ENCODE peak calls at places on chromosomes 12 and 14, in six cellular contexts. One of them, this sample, is unnamed.

GRCh38 chr14:104423224-104423681 is 156.3 kb upstream of the C14orf180 start:
- DNase-seq in thoracic aorta: no peak
- DNase-seq in sigmoid colon: no peak
- DNase-seq in transverse colon: no peak
- DNase-seq in GM23248: no peak
- DNase-seq in bronchial epithelial cell: no peak
- DNase-seq in this sample: no peak

GRCh38 chr12:109271418-109271817 is 37.7 kb downstream of the FOXN4 start:
- DNase-seq in thoracic aorta: no peak
- DNase-seq in sigmoid colon: no peak
- DNase-seq in transverse colon: no peak
- DNase-seq in GM23248: no peak
- DNase-seq in bronchial epithelial cell: no peak
- DNase-seq in this sample: no peak

GRCh38 chr14:70595443-70596185 is 4.8 kb downstream of the MED6 start:
- DNase-seq in thoracic aorta: no peak
- DNase-seq in sigmoid colon: no peak
- DNase-seq in transverse colon: no peak
- DNase-seq in GM23248: peak
- DNase-seq in bronchial epithelial cell: peak
- DNase-seq in this sample: no peak

GRCh38 chr14:101839236-101839635 is 77.7 kb downstream of the PPP2R5C start:
- DNase-seq in thoracic aorta: no peak
- DNase-seq in sigmoid colon: no peak
- DNase-seq in transverse colon: peak
- DNase-seq in GM23248: no peak
- DNase-seq in bronchial epithelial cell: no peak
- DNase-seq in this sample: peak

GRCh38 chr14:99772371-99773283 is 20.6 kb upstream of the EML1 start:
- DNase-seq in thoracic aorta: no peak
- DNase-seq in sigmoid colon: peak
- DNase-seq in transverse colon: no peak
- DNase-seq in GM23248: peak
- DNase-seq in bronchial epithelial cell: no peak
- DNase-seq in this sample: no peak

GRCh38 chr12:130787445-130788410 is 51.3 kb downstream of the STX2 start:
- DNase-seq in thoracic aorta: no peak
- DNase-seq in sigmoid colon: no peak
- DNase-seq in transverse colon: no peak
- DNase-seq in GM23248: peak
- DNase-seq in bronchial epithelial cell: peak
- DNase-seq in this sample: no peak

GRCh38 chr12:94563261-94563660 is 87.1 kb downstream of the TMCC3 start:
- DNase-seq in thoracic aorta: no peak
- DNase-seq in sigmoid colon: no peak
- DNase-seq in transverse colon: no peak
- DNase-seq in GM23248: no peak
- DNase-seq in bronchial epithelial cell: no peak
- DNase-seq in this sample: no peak

GRCh38 chr14:100786131-100786530 is 39.8 kb upstream of the MEG3 start:
- DNase-seq in thoracic aorta: no peak
- DNase-seq in sigmoid colon: no peak
- DNase-seq in transverse colon: no peak
- DNase-seq in GM23248: no peak
- DNase-seq in bronchial epithelial cell: no peak
- DNase-seq in this sample: no peak

GRCh38 chr14:98382662-98383061 is 889.3 kb downstream of the BCL11B start:
- DNase-seq in thoracic aorta: no peak
- DNase-seq in sigmoid colon: no peak
- DNase-seq in transverse colon: no peak
- DNase-seq in GM23248: no peak
- DNase-seq in bronchial epithelial cell: peak
- DNase-seq in this sample: no peak

GRCh38 chr12:3630621-3631271 is 122.2 kb downstream of the CRACR2A start:
- DNase-seq in thoracic aorta: no peak
- DNase-seq in sigmoid colon: no peak
- DNase-seq in transverse colon: no peak
- DNase-seq in GM23248: no peak
- DNase-seq in bronchial epithelial cell: no peak
- DNase-seq in this sample: no peak

GRCh38 chr12:71517145-71517846 is 77.7 kb downstream of the LGR5 start:
- DNase-seq in thoracic aorta: no peak
- DNase-seq in sigmoid colon: no peak
- DNase-seq in transverse colon: no peak
- DNase-seq in GM23248: no peak
- DNase-seq in bronchial epithelial cell: no peak
- DNase-seq in this sample: no peak

GRCh38 chr12:13950502-13950901 is 30.9 kb downstream of the GRIN2B start:
- DNase-seq in thoracic aorta: no peak
- DNase-seq in sigmoid colon: no peak
- DNase-seq in transverse colon: no peak
- DNase-seq in GM23248: peak
- DNase-seq in bronchial epithelial cell: no peak
- DNase-seq in this sample: no peak

DNA sequence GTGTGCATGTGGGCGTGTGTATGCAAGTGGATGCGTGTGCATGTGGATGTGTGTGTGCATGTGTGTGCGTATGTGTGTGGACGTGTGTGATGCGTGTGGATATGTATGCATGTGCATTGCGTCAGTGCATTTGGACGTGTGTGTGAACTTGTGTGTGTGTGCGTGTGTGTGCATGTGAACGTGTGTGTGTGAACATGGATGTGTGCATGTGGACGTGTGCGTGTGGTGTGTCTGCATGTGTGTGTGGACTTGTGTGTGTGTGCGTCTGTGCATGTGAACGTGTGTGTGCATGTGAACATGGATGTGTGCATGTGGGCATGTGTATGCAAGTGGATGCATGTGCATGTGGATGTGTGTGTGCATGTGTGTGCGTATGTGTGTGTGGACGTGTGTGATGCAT is 34.4 kb upstream of the FBRSL1 start:
- DNase-seq in thoracic aorta: no peak
- DNase-seq in sigmoid colon: no peak
- DNase-seq in transverse colon: no peak
- DNase-seq in GM23248: no peak
- DNase-seq in bronchial epithelial cell: no peak
- DNase-seq in this sample: no peak
- H3K4me3 ChIP-seq in thoracic aorta: no peak
- H3K4me3 ChIP-seq in sigmoid colon: no peak
- H3K4me3 ChIP-seq in transverse colon: no peak
- H3K4me3 ChIP-seq in GM23248: no peak
- H3K4me3 ChIP-seq in bronchial epithelial cell: no peak
- H3K4me3 ChIP-seq in this sample: no peak

GRCh38 chr12:57475271-57476161 is 4.2 kb downstream of the ARHGAP9 start:
- DNase-seq in thoracic aorta: no peak
- DNase-seq in sigmoid colon: peak
- DNase-seq in transverse colon: no peak
- DNase-seq in GM23248: peak
- DNase-seq in bronchial epithelial cell: no peak
- DNase-seq in this sample: peak
- H3K4me3 ChIP-seq in thoracic aorta: peak
- H3K4me3 ChIP-seq in sigmoid colon: peak
- H3K4me3 ChIP-seq in transverse colon: peak
- H3K4me3 ChIP-seq in GM23248: peak
- H3K4me3 ChIP-seq in bronchial epithelial cell: peak
- H3K4me3 ChIP-seq in this sample: peak

GRCh38 chr12:70243510-70244331 is 488 bp downstream of the CNOT2 start:
- DNase-seq in thoracic aorta: no peak
- DNase-seq in sigmoid colon: peak
- DNase-seq in transverse colon: peak
- DNase-seq in GM23248: peak
- DNase-seq in bronchial epithelial cell: peak
- DNase-seq in this sample: peak

GRCh38 chr12:70246580-70246979 is 3.3 kb downstream of the CNOT2 start:
- DNase-seq in thoracic aorta: no peak
- DNase-seq in sigmoid colon: no peak
- DNase-seq in transverse colon: no peak
- DNase-seq in GM23248: peak
- DNase-seq in bronchial epithelial cell: no peak
- DNase-seq in this sample: no peak

GRCh38 chr12:70242695-70243509 is at the start of gene CNOT2:
- DNase-seq in thoracic aorta: peak
- DNase-seq in sigmoid colon: peak
- DNase-seq in transverse colon: peak
- DNase-seq in GM23248: peak
- DNase-seq in bronchial epithelial cell: peak
- DNase-seq in this sample: peak

GRCh38 chr12:70247653-70248199 is 4.5 kb downstream of the CNOT2 start:
- DNase-seq in thoracic aorta: no peak
- DNase-seq in sigmoid colon: no peak
- DNase-seq in transverse colon: no peak
- DNase-seq in GM23248: peak
- DNase-seq in bronchial epithelial cell: no peak
- DNase-seq in this sample: no peak

GRCh38 chr12:70245458-70245857 is 2.2 kb downstream of the CNOT2 start:
- DNase-seq in thoracic aorta: no peak
- DNase-seq in sigmoid colon: no peak
- DNase-seq in transverse colon: no peak
- DNase-seq in GM23248: no peak
- DNase-seq in bronchial epithelial cell: no peak
- DNase-seq in this sample: no peak
- H3K4me3 ChIP-seq in thoracic aorta: no peak
- H3K4me3 ChIP-seq in sigmoid colon: no peak
- H3K4me3 ChIP-seq in transverse colon: no peak
- H3K4me3 ChIP-seq in GM23248: peak
- H3K4me3 ChIP-seq in bronchial epithelial cell: no peak
- H3K4me3 ChIP-seq in this sample: no peak

DNA sequence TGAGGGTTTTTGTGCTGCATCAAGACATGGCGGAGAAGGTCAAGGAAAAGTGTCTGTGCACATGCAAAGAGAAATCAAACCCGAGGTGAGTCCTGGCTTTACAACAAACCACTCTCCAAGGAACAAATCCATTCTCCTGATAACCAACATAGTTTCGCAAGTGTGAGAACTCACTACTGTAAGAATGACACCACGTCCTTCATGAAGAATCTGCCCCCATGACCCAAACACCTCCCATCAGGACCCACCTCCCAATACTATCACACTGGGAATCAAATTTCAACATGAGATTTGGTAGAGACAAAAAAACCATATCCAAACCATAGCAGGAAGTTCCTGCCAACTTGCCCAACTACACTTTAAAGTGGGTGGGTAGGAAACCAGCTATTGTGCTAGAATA is 2.4 kb upstream of the ERC1 start:
- DNase-seq in thoracic aorta: no peak
- DNase-seq in sigmoid colon: no peak
- DNase-seq in transverse colon: no peak
- DNase-seq in GM23248: peak
- DNase-seq in bronchial epithelial cell: peak
- DNase-seq in this sample: no peak
- H3K4me3 ChIP-seq in thoracic aorta: peak
- H3K4me3 ChIP-seq in sigmoid colon: no peak
- H3K4me3 ChIP-seq in transverse colon: no peak
- H3K4me3 ChIP-seq in GM23248: peak
- H3K4me3 ChIP-seq in bronchial epithelial cell: no peak
- H3K4me3 ChIP-seq in this sample: no peak